ENCODE peak calls at places on chromosome 7, in seven cellular contexts. L, S, E, Q, A, M and H are unnamed samples.

GRCh38 chr7:73304071-73304470 is 4.6 kb downstream of the NSUN5 start:
- DNase-seq in L (no peak), S (no peak), E (no peak), Q (no peak), A (no peak), M (no peak), H (no peak)

GRCh38 chr7:114589436-114589835 is 174.8 kb downstream of the FOXP2 start:
- DNase-seq in L (no peak), S (no peak), E (no peak), Q (peak; percentile 4), A (no peak), M (no peak), H (no peak)

GRCh38 chr7:5572439-5572838 is 148.8 kb upstream of the TNRC18 start:
- DNase-seq in L (no peak), S (no peak), E (no peak), Q (no peak), A (no peak), M (no peak), H (no peak)

GRCh38 chr7:148626828-148627227 is 36.3 kb downstream of the C7orf33 start:
- DNase-seq in L (no peak), S (no peak), E (no peak), Q (no peak), A (no peak), M (no peak), H (no peak)

GRCh38 chr7:66245008-66245407 is 39.9 kb downstream of the TPST1 start:
- DNase-seq in L (no peak), S (no peak), E (no peak), Q (no peak), A (no peak), M (no peak), H (no peak)

GRCh38 chr7:28070311-28071055 is 110.1 kb downstream of the JAZF1 start:
- DNase-seq in L (no peak), S (no peak), E (no peak), Q (no peak), A (no peak), M (no peak), H (peak; percentile 66)

GRCh38 chr7:157299613-157300405 is 37.0 kb upstream of the DNAJB6 start:
- DNase-seq in L (no peak), S (no peak), E (no peak), Q (no peak), A (peak; percentile 87), M (peak; percentile 26), H (peak; percentile 28)

GRCh38 chr7:98354511-98355249 is 46.2 kb downstream of the BAIAP2L1 start:
- DNase-seq in L (peak; percentile 89), S (no peak), E (peak; percentile 66), Q (peak; percentile 67), A (peak; percentile 94), M (peak; percentile 96), H (peak; percentile 85)

GRCh38 chr7:149774237-149775175 is 1.1 kb upstream of the ZNF467 start:
- DNase-seq in L (no peak), S (no peak), E (no peak), Q (peak; percentile 51), A (peak; percentile 11), M (peak; percentile 13), H (no peak)

GRCh38 chr7:17183630-17184328 is 114.7 kb upstream of the AHR start:
- DNase-seq in L (no peak), S (no peak), E (peak; percentile 4), Q (no peak), A (no peak), M (no peak), H (peak; percentile 46)

GRCh38 chr7:140273417-140273816 is 96.6 kb upstream of the KDM7A start:
- DNase-seq in L (no peak), S (no peak), E (no peak), Q (no peak), A (no peak), M (no peak), H (no peak)

GRCh38 chr7:68726386-68726785 is 871.9 kb upstream of the AUTS2 start:
- DNase-seq in L (no peak), S (no peak), E (no peak), Q (no peak), A (peak; percentile 29), M (no peak), H (no peak)

GRCh38 chr7:102294589-102294988 is 7.9 kb downstream of the SH2B2 start:
- DNase-seq in L (no peak), S (no peak), E (no peak), Q (no peak), A (no peak), M (no peak), H (no peak)

GRCh38 chr7:50953820-50954219 is 171.1 kb upstream of the GRB10 start:
- DNase-seq in L (peak; percentile 17), S (no peak), E (no peak), Q (no peak), A (no peak), M (peak; percentile 83), H (peak; percentile 26)

GRCh38 chr7:50174948-50175347 is 81.9 kb upstream of the ZPBP start:
- DNase-seq in L (no peak), S (no peak), E (no peak), Q (no peak), A (no peak), M (no peak), H (no peak)

GRCh38 chr7:23438171-23438570 is 32.1 kb downstream of the IGF2BP3 start:
- DNase-seq in L (no peak), S (no peak), E (no peak), Q (no peak), A (no peak), M (no peak), H (no peak)

GRCh38 chr7:132030161-132030568 is 473.7 kb upstream of the PODXL start:
- DNase-seq in L (no peak), S (no peak), E (no peak), Q (peak; percentile 28), A (no peak), M (peak; percentile 52), H (no peak)

GRCh38 chr7:51633596-51633995 is 317.0 kb upstream of the COBL start:
- DNase-seq in L (no peak), S (no peak), E (no peak), Q (no peak), A (no peak), M (no peak), H (no peak)

GRCh38 chr7:28358423-28358868 is 53.9 kb upstream of the CREB5 start:
- DNase-seq in L (peak; percentile 73), S (no peak), E (peak; percentile 99), Q (no peak), A (peak; percentile 61), M (peak; percentile 93), H (peak; percentile 98)

DNA sequence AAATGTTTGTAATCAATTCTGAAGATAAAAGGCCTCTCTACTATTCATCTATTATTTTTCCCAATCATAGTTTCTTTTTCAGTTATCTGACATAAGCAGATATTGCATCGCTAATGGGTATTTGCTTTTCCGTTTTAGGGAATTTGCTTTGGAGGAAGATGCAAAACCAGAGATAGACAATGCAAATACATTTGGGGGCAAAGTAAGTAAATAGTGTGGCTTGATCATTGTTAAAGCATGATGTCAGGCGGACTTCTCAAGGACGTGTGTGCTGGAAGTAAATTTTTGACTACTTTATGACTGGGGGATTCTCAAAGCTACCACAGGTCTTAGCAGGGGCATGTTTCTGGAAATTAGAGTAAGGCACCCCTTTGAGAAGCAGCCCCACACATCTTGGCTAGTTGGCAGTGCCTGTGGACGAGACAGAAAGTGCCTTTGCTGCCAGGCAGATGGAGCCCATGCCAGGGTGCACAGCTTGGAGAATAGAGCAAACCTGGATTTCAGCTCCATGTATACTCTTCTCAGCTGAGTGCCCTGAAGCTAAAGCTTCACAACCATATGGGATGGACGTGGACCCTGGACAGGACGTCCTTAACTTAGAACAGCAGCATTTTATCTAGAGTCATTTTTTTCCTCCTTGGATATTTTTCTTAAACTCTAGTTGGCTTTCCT is 68.6 kb downstream of the SRI start:
- DNase-seq in L (no peak), S (no peak), E (no peak), Q (no peak), A (no peak), M (no peak), H (no peak)
- TF ChIP-seq CTCF in L (no peak), S (no peak), E (no peak), Q (no peak), A (no peak), M (no peak), H (no peak)

GRCh38 chr7:135445690-135446089 is 64.2 kb downstream of the CNOT4 start:
- DNase-seq in L (no peak), S (no peak), E (no peak), Q (no peak), A (no peak), M (no peak), H (no peak)

GRCh38 chr7:135447783-135448182 is 62.1 kb downstream of the CNOT4 start:
- DNase-seq in L (no peak), S (no peak), E (no peak), Q (no peak), A (no peak), M (no peak), H (peak; percentile 4)

GRCh38 chr7:135454060-135454459 is 55.8 kb downstream of the CNOT4 start:
- DNase-seq in L (no peak), S (peak; percentile 11), E (no peak), Q (no peak), A (no peak), M (no peak), H (no peak)

GRCh38 chr7:135449467-135449866 is 60.4 kb downstream of the CNOT4 start:
- DNase-seq in L (no peak), S (no peak), E (no peak), Q (no peak), A (no peak), M (no peak), H (no peak)

DNA sequence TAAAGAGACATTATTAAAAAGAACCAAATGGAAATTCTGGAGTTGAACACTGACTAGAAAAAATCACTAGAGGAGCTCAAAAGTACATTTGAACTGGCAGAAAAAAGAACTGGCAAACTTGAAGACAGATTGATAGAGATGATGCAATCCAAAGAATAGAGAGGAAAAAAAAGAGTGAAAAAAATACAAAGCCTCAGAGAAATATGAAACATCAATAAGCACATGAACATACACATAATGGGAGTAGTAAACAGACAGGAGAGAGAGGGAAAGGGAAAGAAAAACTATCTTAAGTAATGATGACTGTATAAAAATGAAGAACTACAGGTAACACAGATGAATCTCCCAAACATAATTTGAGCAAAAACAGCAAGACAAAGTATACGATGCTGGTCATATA is 61.1 kb downstream of the CNOT4 start:
- DNase-seq in L (no peak), S (no peak), E (no peak), Q (no peak), A (no peak), M (no peak), H (no peak)
- TF ChIP-seq CTCF in L (no peak), S (no peak), E (no peak), Q (no peak), A (no peak), M (no peak), H (no peak)

DNA sequence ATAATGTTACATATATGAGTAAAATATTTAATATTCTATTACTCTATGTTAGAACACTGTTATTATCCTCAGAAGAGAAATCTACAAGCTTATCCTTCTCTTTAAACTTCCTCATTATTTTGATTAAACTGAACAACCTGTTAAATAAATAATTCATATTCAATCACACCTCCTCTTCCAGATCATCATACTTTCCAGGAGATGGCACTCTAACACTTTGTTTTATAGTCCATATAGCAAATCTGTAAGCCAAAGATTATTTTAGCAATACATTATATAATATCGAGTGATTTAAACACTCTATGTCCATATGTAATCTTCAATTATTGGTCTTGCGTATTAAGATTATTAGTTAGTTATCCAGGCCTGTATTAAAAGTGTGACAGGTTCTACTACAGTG is 694.1 kb downstream of the ANKRD7 start:
- DNase-seq in L (peak; percentile 15), S (no peak), E (no peak), Q (peak; percentile 22), A (peak; percentile 19), M (peak; percentile 42), H (no peak)
- TF ChIP-seq CTCF in L (peak; percentile 17), S (no peak), E (no peak), Q (peak; percentile 68), A (peak; percentile 41), M (peak; percentile 65), H (no peak)

GRCh38 chr7:130084037-130084875 is 13.9 kb downstream of the KLHDC10 start:
- DNase-seq in L (no peak), S (no peak), E (no peak), Q (no peak), A (peak; percentile 44), M (peak; percentile 48), H (no peak)
- TF ChIP-seq CTCF in L (peak; percentile 72), S (peak; percentile 50), E (peak; percentile 44), Q (peak; percentile 36), A (peak; percentile 51), M (peak; percentile 74), H (peak; percentile 16)